ENCODE peak calls at places on chromosomes 6 and 20, in eight cellular contexts. T is ELF-1, D is HTR-8/SVneo, H is GM04504, E is caudate nucleus, R is RPMI7951, V is nucleus accumbens, I is NCI-H2029. X is an unnamed sample.

GRCh38 chr20:2750343-2751251 is 49.8 kb downstream of the CPXM1 start:
- DNase-seq in T (peak; percentile 57), D (no peak), H (no peak), E (no peak), R (peak; percentile 39), V (no peak), I (no peak), X (peak; percentile 78)

GRCh38 chr20:10094566-10095173 is 59.9 kb downstream of the ANKEF1 start:
- DNase-seq in T (no peak), D (no peak), H (no peak), E (no peak), R (peak; percentile 94), V (no peak), I (no peak), X (peak; percentile 32)

GRCh38 chr6:80605165-80605989 is 498.9 kb downstream of the BCKDHB start:
- DNase-seq in T (peak; percentile 34), D (no peak), H (no peak), E (no peak), R (peak; percentile 51), V (no peak), I (no peak), X (peak; percentile 14)

GRCh38 chr6:51411726-51412125 is 593.1 kb downstream of the TFAP2B start:
- DNase-seq in T (no peak), D (no peak), H (no peak), E (no peak), R (no peak), V (no peak), I (no peak), X (no peak)

GRCh38 chr6:106103728-106104109 is 17.6 kb downstream of the PRDM1 start:
- DNase-seq in T (no peak), D (no peak), H (no peak), E (no peak), R (no peak), V (no peak), I (peak; percentile 41), X (no peak)

GRCh38 chr20:33444797-33445560 is 1.4 kb upstream of the SNTA1 start:
- DNase-seq in T (no peak), D (no peak), H (no peak), E (peak; percentile 8), R (peak; percentile 43), V (no peak), I (no peak), X (peak; percentile 36)

GRCh38 chr6:78552435-78552834 is 314.9 kb upstream of the IRAK1BP1 start:
- DNase-seq in T (no peak), D (no peak), H (no peak), E (no peak), R (no peak), V (no peak), I (no peak), X (no peak)

GRCh38 chr20:58224974-58225373 is 3.5 kb downstream of the ANKRD60 start:
- DNase-seq in T (no peak), D (no peak), H (no peak), E (no peak), R (no peak), V (no peak), I (no peak), X (no peak)

GRCh38 chr6:157281570-157281969 is 41.7 kb downstream of the TMEM242 start:
- DNase-seq in T (peak; percentile 67), D (no peak), H (no peak), E (no peak), R (no peak), V (no peak), I (peak; percentile 21), X (peak; percentile 38)

GRCh38 chr6:14682821-14683220 is 563.0 kb upstream of the JARID2 start:
- DNase-seq in T (no peak), D (no peak), H (no peak), E (no peak), R (peak; percentile 84), V (no peak), I (no peak), X (no peak)

GRCh38 chr6:51684038-51684437 is 403.4 kb downstream of the PKHD1 start:
- DNase-seq in T (no peak), D (no peak), H (no peak), E (no peak), R (no peak), V (no peak), I (no peak), X (no peak)

GRCh38 chr6:43823390-43823789 is 53.4 kb downstream of the VEGFA start:
- DNase-seq in T (no peak), D (no peak), H (no peak), E (no peak), R (no peak), V (no peak), I (no peak), X (no peak)

GRCh38 chr6:153503810-153504209 is 372.7 kb upstream of the RGS17 start:
- DNase-seq in T (peak; percentile 58), D (no peak), H (no peak), E (no peak), R (peak; percentile 1), V (no peak), I (no peak), X (peak; percentile 14)

GRCh38 chr20:13703265-13703664 is 64.5 kb upstream of the TASP1 start:
- DNase-seq in T (no peak), D (no peak), H (no peak), E (no peak), R (no peak), V (no peak), I (no peak), X (no peak)

GRCh38 chr6:166656269-166657206 is 29.5 kb upstream of the RPS6KA2 start:
- DNase-seq in T (no peak), D (no peak), H (no peak), E (no peak), R (no peak), V (no peak), I (no peak), X (no peak)

GRCh38 chr6:14542670-14543366 is 425.2 kb downstream of the CD83 start:
- DNase-seq in T (no peak), D (peak; percentile 44), H (peak; percentile 26), E (peak; percentile 36), R (peak; percentile 70), V (peak; percentile 55), I (no peak), X (no peak)

GRCh38 chr6:14316911-14317535 is 199.5 kb downstream of the CD83 start:
- DNase-seq in T (no peak), D (peak; percentile 14), H (no peak), E (no peak), R (no peak), V (no peak), I (no peak), X (no peak)

GRCh38 chr6:106512958-106513480 is 116.3 kb downstream of the RTN4IP1 start:
- DNase-seq in T (peak; percentile 45), D (no peak), H (no peak), E (no peak), R (no peak), V (no peak), I (no peak), X (no peak)

GRCh38 chr20:22414354-22414753 is 170.0 kb downstream of the FOXA2 start:
- DNase-seq in T (no peak), D (no peak), H (no peak), E (no peak), R (peak; percentile 72), V (no peak), I (no peak), X (peak; percentile 86)

GRCh38 chr6:95804847-95805541 is 210.8 kb upstream of the FUT9 start:
- DNase-seq in T (no peak), D (no peak), H (no peak), E (no peak), R (no peak), V (no peak), I (no peak), X (no peak)

GRCh38 chr6:42417641-42418112 is 34.0 kb downstream of the TRERF1 start:
- DNase-seq in T (no peak), D (no peak), H (no peak), E (no peak), R (peak; percentile 87), V (no peak), I (no peak), X (no peak)

GRCh38 chr20:31608256-31608980 is 3.3 kb downstream of the ID1 start:
- DNase-seq in T (peak; percentile 98), D (peak; percentile 57), H (no peak), E (no peak), R (peak; percentile 75), V (no peak), I (peak; percentile 97), X (peak; percentile 95)

GRCh38 chr6:120211955-120212792 is 862.6 kb upstream of the MAN1A1 start:
- DNase-seq in T (peak; percentile 4), D (no peak), H (no peak), E (no peak), R (peak; percentile 54), V (no peak), I (no peak), X (no peak)

GRCh38 chr6:1965596-1966224 is 279.7 kb downstream of the GMDS start:
- DNase-seq in T (no peak), D (no peak), H (no peak), E (no peak), R (no peak), V (no peak), I (no peak), X (no peak)

GRCh38 chr6:106910999-106911949 is 63.3 kb downstream of the CD24 start:
- DNase-seq in T (peak; percentile 43), D (no peak), H (no peak), E (no peak), R (no peak), V (no peak), I (peak; percentile 52), X (peak; percentile 6)

GRCh38 chr20:59572515-59572914 is 31.8 kb upstream of the PHACTR3 start:
- DNase-seq in T (no peak), D (no peak), H (no peak), E (no peak), R (no peak), V (no peak), I (no peak), X (no peak)

GRCh38 chr20:19492937-19493336 is 265.1 kb upstream of the RIN2 start:
- DNase-seq in T (peak; percentile 5), D (no peak), H (no peak), E (no peak), R (peak; percentile 48), V (no peak), I (no peak), X (no peak)

GRCh38 chr20:60055740-60056139 is 97.5 kb downstream of the CDH26 start:
- DNase-seq in T (no peak), D (no peak), H (no peak), E (peak; percentile 8), R (no peak), V (peak; percentile 21), I (no peak), X (no peak)

GRCh38 chr6:36780517-36781210 is 58.6 kb downstream of the CPNE5 start:
- DNase-seq in T (no peak), D (no peak), H (no peak), E (no peak), R (no peak), V (no peak), I (no peak), X (no peak)

X was measured in A549.